ENCODE peak calls at places on chromosomes 2 and 18, in ten cellular contexts. P is fibroblast of mammary gland; B is GM12878; L is epithelial cell of proximal tubule; A is fibroblast of lung; V is left ventricle myocardium inferior; Q is heart right ventricle; X is heart left ventricle; G is CD8-positive, alpha-beta T cell; I is astrocyte of the spinal cord. Z is an unnamed sample.

GRCh38 chr2:97935719-97936161 is 60.0 kb downstream of the TMEM131 start:
- DNase-seq in P (peak; percentile 71), B (no peak), I (peak; percentile 49), X (no peak), L (no peak), A (peak; percentile 92), G (no peak), Q (no peak), V (no peak), Z (peak; percentile 35)

GRCh38 chr2:174779361-174779928 is 15.2 kb upstream of the CHRNA1 start:
- DNase-seq in V (no peak), P (peak; percentile 66), Q (no peak), B (no peak), I (peak; percentile 64), L (no peak), A (no peak), X (no peak), G (no peak), Z (peak; percentile 85)

GRCh38 chr2:88187038-88187676 is 17.0 kb downstream of the THNSL2 start:
- DNase-seq in X (peak; percentile 58), A (peak; percentile 38), G (no peak), V (peak; percentile 61), B (no peak), P (peak; percentile 48), Q (peak; percentile 47), L (no peak), I (no peak), Z (peak; percentile 55)

GRCh38 chr2:188599140-188599539 is 307.5 kb downstream of the GULP1 start:
- DNase-seq in G (no peak), A (no peak), B (no peak), V (no peak), Q (no peak), I (peak; percentile 67), P (no peak), L (no peak), X (no peak), Z (no peak)

GRCh38 chr2:69054431-69054830 is 41.5 kb downstream of the ANTXR1 start:
- DNase-seq in Q (no peak), I (peak; percentile 70), X (no peak), L (no peak), A (peak; percentile 20), P (peak; percentile 67), B (peak; percentile 17), G (no peak), V (no peak), Z (no peak)

GRCh38 chr18:77099501-77100370 is 32.8 kb downstream of the MBP start:
- DNase-seq in P (no peak), B (no peak), G (peak; percentile 30), L (no peak), X (no peak), V (no peak), A (no peak), I (no peak), Q (no peak), Z (no peak)

GRCh38 chr2:241762321-241762932 is 14.2 kb upstream of the GAL3ST2 start:
- DNase-seq in Q (no peak), I (no peak), G (no peak), A (no peak), X (no peak), B (no peak), P (no peak), L (no peak), V (peak; percentile 4), Z (no peak)

GRCh38 chr2:84817239-84817655 is 63.6 kb downstream of the TRABD2A start:
- DNase-seq in P (no peak), A (no peak), G (no peak), V (no peak), X (no peak), Q (no peak), B (peak; percentile 79), I (no peak), L (no peak), Z (no peak)

GRCh38 chr2:54194761-54195750 is 61.0 kb downstream of the TSPYL6 start:
- DNase-seq in G (no peak), B (no peak), A (no peak), P (no peak), L (no peak), Q (no peak), X (no peak), V (no peak), I (no peak), Z (no peak)

GRCh38 chr18:5414546-5414945 is 119.0 kb upstream of the ZBTB14 start:
- DNase-seq in P (no peak), A (no peak), Q (no peak), L (no peak), X (no peak), V (no peak), G (no peak), B (no peak), I (no peak), Z (no peak)

GRCh38 chr2:170505631-170506270 is 209.4 kb upstream of the SP5 start:
- DNase-seq in A (peak; percentile 55), X (peak; percentile 63), L (no peak), V (peak; percentile 66), P (peak; percentile 32), B (no peak), I (peak; percentile 62), Q (peak; percentile 69), G (no peak), Z (peak; percentile 39)

GRCh38 chr2:24881623-24882022 is 38.4 kb downstream of the ADCY3 start:
- DNase-seq in V (no peak), P (no peak), I (no peak), X (no peak), B (no peak), A (no peak), Q (no peak), L (no peak), G (no peak), Z (no peak)

GRCh38 chr18:68449292-68449691 is 265.6 kb downstream of the TMX3 start:
- DNase-seq in B (no peak), A (peak; percentile 94), P (peak; percentile 94), L (peak; percentile 61), V (no peak), G (no peak), X (no peak), I (peak; percentile 82), Q (no peak), Z (peak; percentile 81)

GRCh38 chr2:165675551-165675968 is 118.5 kb downstream of the GALNT3 start:
- DNase-seq in B (no peak), P (no peak), I (peak; percentile 10), X (no peak), A (no peak), G (no peak), L (no peak), V (no peak), Q (no peak), Z (no peak)

GRCh38 chr2:108542071-108542470 is 7.8 kb downstream of the LIMS1 start:
- DNase-seq in P (peak; percentile 61), A (peak; percentile 44), Q (no peak), G (no peak), V (no peak), L (no peak), X (no peak), B (no peak), I (peak; percentile 56), Z (peak; percentile 33)

GRCh38 chr18:47174545-47175116 is 1.5 kb downstream of the IER3IP1 start:
- DNase-seq in L (peak; percentile 59), Q (no peak), A (no peak), G (no peak), V (no peak), P (no peak), X (no peak), I (no peak), B (no peak), Z (no peak)

GRCh38 chr2:17156086-17156485 is 362.2 kb downstream of the RAD51AP2 start:
- DNase-seq in I (peak; percentile 8), P (no peak), V (no peak), B (no peak), L (no peak), A (no peak), Q (no peak), X (no peak), G (no peak), Z (no peak)

GRCh38 chr2:190856985-190857384 is 23.6 kb upstream of the GLS start:
- DNase-seq in X (no peak), B (no peak), Q (no peak), P (no peak), V (no peak), A (no peak), G (no peak), I (no peak), L (no peak), Z (no peak)
- TF ChIP-seq CTCF in X (no peak), B (no peak), Q (no peak), P (no peak), V (no peak), A (no peak), G (no peak), I (no peak), L (no peak), Z (no peak)

GRCh38 chr2:13001408-13001807 is 284.7 kb downstream of the TRIB2 start:
- DNase-seq in B (no peak), V (no peak), Q (no peak), A (no peak), L (no peak), I (no peak), P (no peak), X (no peak), G (no peak), Z (no peak)
- H3K4me3 ChIP-seq in B (no peak overlapping the region), V (peak overlapping the region; percentile 52), Q (no peak overlapping the region), A (no peak overlapping the region), L (no peak overlapping the region), I (no peak overlapping the region), P (no peak overlapping the region), X (peak overlapping the region; percentile 47), G (no peak overlapping the region), Z (no peak overlapping the region)

GRCh38 chr2:62775367-62775668 is 69.8 kb downstream of the EHBP1 start:
- DNase-seq in A (no peak), L (no peak), Q (no peak), V (no peak), P (no peak), I (no peak), G (no peak), X (no peak), B (no peak), Z (no peak)
- TF ChIP-seq CTCF in A (no peak), L (no peak), Q (no peak), V (no peak), P (no peak), I (no peak), G (peak; percentile 18), X (no peak), B (no peak), Z (no peak)

DNA sequence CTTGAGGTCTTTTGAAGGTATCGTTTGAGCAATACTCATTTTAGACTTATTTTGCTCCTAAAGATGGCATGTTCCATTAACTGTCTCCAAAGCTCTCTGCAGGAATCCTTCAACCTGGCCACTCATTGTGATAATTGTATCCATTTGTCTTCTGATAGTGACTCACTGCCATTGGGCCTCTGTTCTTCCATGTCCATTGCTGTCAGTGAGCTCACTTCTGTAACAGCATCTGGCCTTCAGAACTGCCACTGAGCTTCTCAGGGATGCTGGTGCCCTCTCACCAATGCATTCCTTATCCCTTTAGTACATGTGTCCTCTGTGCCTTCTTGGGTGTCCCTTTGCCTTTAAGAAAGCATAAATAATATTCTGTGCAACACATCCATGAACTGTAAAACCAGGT is 71.6 kb downstream of the MREG start:
- DNase-seq in L (no peak), B (no peak), Q (no peak), V (no peak), X (no peak), I (no peak), P (peak; percentile 38), G (no peak), A (no peak), Z (peak; percentile 60)
- H3K4me3 ChIP-seq in L (no peak overlapping the region), B (no peak overlapping the region), Q (no peak overlapping the region), V (no peak overlapping the region), X (no peak overlapping the region), I (no peak overlapping the region), P (no peak overlapping the region), G (no peak overlapping the region), A (no peak overlapping the region), Z (no peak overlapping the region)

GRCh38 chr2:182715896-182716664 is at the start of gene DNAJC10:
- DNase-seq in A (peak; percentile 92), Q (peak; percentile 92), B (peak; percentile 56), V (peak; percentile 89), G (peak; percentile 78), L (peak; percentile 44), P (peak; percentile 85), X (peak; percentile 93), I (peak; percentile 97), Z (peak; percentile 84)
- TF ChIP-seq CTCF in A (no peak), Q (no peak), B (no peak), V (no peak), G (no peak), L (no peak), P (no peak), X (no peak), I (no peak), Z (no peak)

Z was measured in foreskin fibroblast.